ENCODE peak calls at places on chromosomes 11 and 22, in four cellular contexts. J is HepG2, C is WTC11, N is K562. O is an unnamed sample.

GRCh38 chr11:60700689-60701508 is 1.5 kb downstream of the MS4A8 start:
- DNase-seq in N (peak; percentile 43), J (peak; percentile 29), C (peak; percentile 50), O (peak; percentile 24)

GRCh38 chr11:96254854-96255253 is 88.1 kb downstream of the MAML2 start:
- DNase-seq in C (no peak), N (no peak), J (no peak), O (no peak)

GRCh38 chr11:126162286-126163030 is 49.0 kb downstream of the RPUSD4 start:
- DNase-seq in J (no peak), N (no peak), C (no peak), O (no peak)

GRCh38 chr11:117249571-117249970 is 17.1 kb downstream of the RNF214 start:
- DNase-seq in N (no peak), C (no peak), J (no peak), O (no peak)

GRCh38 chr11:88421530-88421929 is 84.0 kb upstream of the CTSC start:
- DNase-seq in C (no peak), N (peak; percentile 19), J (no peak), O (no peak)

GRCh38 chr11:62370743-62371440 is 33.6 kb downstream of the ASRGL1 start:
- DNase-seq in C (peak; percentile 40), J (no peak), N (no peak), O (no peak)

GRCh38 chr22:17266261-17266971 is 47.2 kb upstream of the ADA2 start:
- DNase-seq in N (no peak), C (peak; percentile 81), J (no peak), O (no peak)

GRCh38 chr11:120211522-120212258 is 858 bp downstream of the OAF start:
- DNase-seq in J (no peak), C (no peak), N (no peak), O (no peak)

GRCh38 chr11:66330931-66331330 is 5.3 kb downstream of the RIN1 start:
- DNase-seq in J (no peak), C (no peak), N (no peak), O (no peak)

GRCh38 chr11:17528906-17529813 is 15.1 kb downstream of the USH1C start:
- DNase-seq in N (no peak), J (no peak), C (no peak), O (no peak)

GRCh38 chr11:17532814-17533213 is 11.4 kb downstream of the USH1C start:
- DNase-seq in J (peak; percentile 12), C (no peak), N (no peak), O (no peak)

GRCh38 chr11:17529814-17530162 is 14.4 kb downstream of the USH1C start:
- DNase-seq in N (no peak), J (no peak), C (no peak), O (no peak)

GRCh38 chr11:17531818-17532131 is 12.4 kb downstream of the USH1C start:
- DNase-seq in C (no peak), J (peak; percentile 33), N (no peak), O (no peak)

DNA sequence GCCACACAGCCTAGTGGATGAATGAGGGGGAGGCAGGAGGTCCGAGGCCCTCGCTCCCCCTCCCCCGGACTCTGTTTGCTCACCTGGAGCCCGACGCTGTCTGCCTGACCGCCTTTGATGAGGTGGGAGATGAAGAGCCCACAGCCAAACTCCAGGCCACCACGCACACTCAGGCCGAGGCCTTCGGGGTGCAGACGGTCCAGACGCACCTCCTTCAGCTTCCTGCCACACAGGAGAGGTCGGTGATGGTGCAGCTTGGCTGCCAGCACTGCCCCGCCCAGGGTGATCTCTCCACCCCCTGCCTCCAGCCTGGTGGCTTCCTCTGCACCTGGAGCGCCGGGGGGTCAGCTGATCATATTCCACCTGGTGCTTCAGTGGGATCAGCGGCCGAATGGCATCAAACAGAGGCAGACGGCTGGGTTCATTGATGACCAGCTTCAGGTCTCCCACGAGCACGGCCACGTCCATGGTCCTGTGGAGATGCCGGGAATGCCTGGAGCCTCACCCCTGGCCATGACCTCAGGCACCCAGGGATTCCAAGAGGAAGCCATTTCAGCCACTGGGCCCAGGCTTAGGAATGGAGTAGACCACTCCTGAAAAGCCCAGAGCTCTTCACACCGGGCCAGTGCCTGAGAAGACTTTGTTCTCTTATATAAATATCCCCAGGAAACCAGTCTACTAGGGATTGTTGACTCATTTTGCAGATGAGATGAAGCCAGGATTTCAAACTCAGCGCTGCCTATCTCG is 13.0 kb downstream of the USH1C start:
- DNase-seq in N (no peak), C (no peak), J (no peak), O (no peak)
- TF ChIP-seq HMGXB4 in N (no peak), C (no peak), J (no peak), O (no peak)

GRCh38 chr11:122690292-122690691 is 34.8 kb downstream of the UBASH3B start:
- DNase-seq in N (no peak), C (no peak), J (no peak), O (no peak)
- TF ChIP-seq HMGXB4 in N (no peak), C (no peak), J (no peak), O (no peak)

DNA sequence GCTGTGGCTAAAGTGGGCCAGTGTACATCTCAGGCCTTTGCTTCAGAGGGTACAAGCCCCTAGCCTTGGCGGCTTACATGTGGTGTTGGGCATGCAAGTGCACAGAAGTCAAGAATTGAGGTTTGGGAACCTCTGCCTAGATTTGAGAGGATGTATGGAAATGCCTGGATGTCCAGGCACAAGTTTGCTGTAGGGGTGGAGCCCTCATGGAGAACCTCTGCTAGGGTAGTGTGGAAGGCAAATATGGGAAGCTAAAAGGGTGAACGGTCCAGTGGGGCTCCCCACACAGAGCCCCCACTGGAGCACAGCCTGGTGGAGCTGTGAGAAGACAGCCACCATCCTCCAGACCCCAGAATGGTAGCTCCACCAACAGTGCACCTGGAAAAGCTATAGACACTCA is 28.5 kb upstream of the PGR start:
- DNase-seq in J (no peak), C (no peak), N (no peak), O (no peak)
- TF ChIP-seq HMGXB4 in J (no peak), C (no peak), N (no peak), O (no peak)

DNA sequence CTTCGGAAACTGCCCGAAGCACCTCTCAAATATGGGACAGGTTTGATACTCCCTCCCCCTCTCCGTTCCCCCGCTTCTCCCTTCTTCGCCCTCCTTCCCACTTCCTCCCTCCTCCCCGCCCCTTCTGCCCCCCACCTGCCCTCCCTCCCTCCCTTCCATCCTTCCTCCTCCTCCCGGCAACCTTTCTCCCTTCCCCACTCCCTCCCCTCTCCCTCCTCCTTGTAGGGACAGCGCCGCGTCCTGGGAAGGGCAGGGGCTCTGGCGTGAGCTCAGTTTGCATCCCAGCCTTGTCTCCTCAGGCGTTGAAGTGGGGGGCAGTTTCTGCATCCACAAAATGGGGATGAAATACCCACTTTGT is 6.1 kb upstream of the NFAM1 start:
- DNase-seq in J (no peak), C (peak; percentile 46), N (no peak), O (no peak)
- TF ChIP-seq HMGXB4 in J (no peak), C (no peak), N (no peak), O (no peak)

GRCh38 chr11:86151188-86152005 is 82.5 kb upstream of the PICALM start:
- DNase-seq in N (peak; percentile 76), C (no peak), J (no peak), O (no peak)

GRCh38 chr11:86153439-86153838 is 84.6 kb upstream of the PICALM start:
- DNase-seq in J (no peak), N (no peak), C (no peak), O (no peak)

GRCh38 chr11:86150826-86151187 is 81.9 kb upstream of the PICALM start:
- DNase-seq in N (no peak), J (no peak), C (no peak), O (no peak)

GRCh38 chr11:86152901-86153300 is 84.0 kb upstream of the PICALM start:
- DNase-seq in N (no peak), J (no peak), C (no peak), O (no peak)

GRCh38 chr11:86152006-86152862 is 83.3 kb upstream of the PICALM start:
- DNase-seq in J (no peak), N (no peak), C (no peak), O (no peak)
- TF ChIP-seq HMGXB4 in J (no peak), N (no peak), C (no peak), O (no peak)

DNA sequence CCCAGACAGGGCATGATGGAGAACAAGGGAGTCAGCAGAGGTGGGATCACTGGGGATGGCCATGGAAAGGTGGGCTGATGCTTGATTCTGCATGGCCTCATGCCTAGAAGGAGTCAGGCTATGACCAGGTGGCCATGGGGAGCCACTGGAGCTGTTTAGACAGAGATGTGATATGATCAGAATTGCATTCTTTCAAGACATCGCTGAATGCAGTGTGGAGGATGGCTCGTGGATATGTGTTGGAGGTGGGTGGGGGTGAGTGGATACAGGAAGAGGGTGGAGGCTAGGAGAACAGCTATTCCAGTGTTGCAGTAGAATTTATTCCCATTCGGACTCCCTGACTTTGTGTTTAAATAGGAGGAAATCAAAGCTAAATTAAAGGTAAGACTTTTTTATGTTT is 841.1 kb downstream of the NTM start:
- DNase-seq in J (no peak), C (no peak), N (no peak), O (no peak)
- TF ChIP-seq HMGXB4 in J (no peak), C (no peak), N (no peak), O (no peak)

GRCh38 chr11:113880966-113881365 is 5.6 kb upstream of the USP28 start:
- DNase-seq in C (no peak), J (no peak), N (no peak), O (no peak)

GRCh38 chr11:113885897-113886296 is 10.5 kb upstream of the USP28 start:
- DNase-seq in J (no peak), C (no peak), N (no peak), O (no peak)

GRCh38 chr11:113888848-113889247 is 13.5 kb upstream of the USP28 start:
- DNase-seq in C (no peak), N (no peak), J (no peak), O (no peak)

GRCh38 chr11:113881856-113882255 is 6.5 kb upstream of the USP28 start:
- DNase-seq in N (peak; percentile 32), J (no peak), C (no peak), O (no peak)

DNA sequence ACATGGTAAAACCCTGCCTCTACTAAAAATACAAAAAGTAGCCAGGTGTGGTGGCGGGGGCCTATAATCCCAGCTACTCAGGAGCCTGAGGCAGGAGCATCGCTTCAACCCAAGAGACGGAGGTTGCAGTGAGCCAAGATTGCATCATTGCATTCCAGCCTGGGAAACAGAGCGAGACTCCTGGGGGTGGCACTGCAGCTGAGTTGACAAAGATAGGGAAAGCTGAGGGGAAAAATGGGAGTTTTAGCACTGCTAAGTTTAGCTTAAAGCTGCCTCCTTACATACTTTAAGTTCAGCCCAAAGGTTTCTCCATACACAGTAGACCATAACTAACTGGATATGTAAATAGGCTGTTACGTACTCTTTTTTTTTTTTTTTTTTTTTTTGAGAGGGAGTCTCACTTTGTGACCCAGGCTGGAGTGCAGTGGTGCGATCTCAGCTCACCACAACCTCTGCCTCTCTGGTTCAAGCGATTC is 9.0 kb upstream of the USP28 start:
- DNase-seq in N (no peak), J (peak; percentile 45), C (peak; percentile 59), O (no peak)
- TF ChIP-seq HMGXB4 in N (no peak), J (no peak), C (no peak), O (no peak)